ENCODE peak calls at places on chromosomes 11 and 22, in five cellular contexts. One of them, this sample, is unnamed.

GRCh38 chr11:32438346-32438882 is 3.1 kb upstream of the WT1 start:
- DNase-seq in GM12878: no peak
- DNase-seq in WTC11: no peak
- DNase-seq in K562: no peak
- DNase-seq in HepG2: no peak
- DNase-seq in this sample: no peak

GRCh38 chr11:122772945-122773344 is 65.4 kb upstream of the CRTAM start:
- DNase-seq in WTC11: no peak
- DNase-seq in K562: no peak
- DNase-seq in HepG2: no peak
- DNase-seq in GM12878: no peak
- DNase-seq in this sample: peak

GRCh38 chr11:1219836-1220810 is 2.7 kb upstream of the MUC5B start:
- DNase-seq in K562: no peak
- DNase-seq in GM12878: no peak
- DNase-seq in WTC11: no peak
- DNase-seq in HepG2: peak
- DNase-seq in this sample: peak

GRCh38 chr22:32120603-32121002 is 38.5 kb downstream of the C22orf42 start:
- DNase-seq in GM12878: no peak
- DNase-seq in HepG2: no peak
- DNase-seq in K562: no peak
- DNase-seq in WTC11: no peak
- DNase-seq in this sample: no peak

GRCh38 chr11:103543456-103543855 is 434.2 kb downstream of the DYNC2H1 start:
- DNase-seq in WTC11: no peak
- DNase-seq in K562: no peak
- DNase-seq in HepG2: no peak
- DNase-seq in GM12878: no peak
- DNase-seq in this sample: no peak

GRCh38 chr22:20205964-20206708 is 55.3 kb upstream of the CCDC188 start:
- DNase-seq in K562: peak
- DNase-seq in HepG2: peak
- DNase-seq in GM12878: peak
- DNase-seq in WTC11: no peak
- DNase-seq in this sample: peak

GRCh38 chr11:64674774-64675173 is 48.2 kb downstream of the NRXN2 start:
- DNase-seq in WTC11: no peak
- DNase-seq in K562: no peak
- DNase-seq in HepG2: no peak
- DNase-seq in GM12878: peak
- DNase-seq in this sample: no peak

GRCh38 chr22:25950101-25950500 is 208.1 kb downstream of the MYO18B start:
- DNase-seq in WTC11: no peak
- DNase-seq in GM12878: peak
- DNase-seq in K562: no peak
- DNase-seq in HepG2: no peak
- DNase-seq in this sample: no peak

GRCh38 chr22:25161916-25162530 is 37.6 kb upstream of the CRYBB3 start:
- DNase-seq in GM12878: no peak
- DNase-seq in K562: no peak
- DNase-seq in WTC11: no peak
- DNase-seq in HepG2: no peak
- DNase-seq in this sample: no peak

GRCh38 chr11:76232026-76232665 is 25.8 kb upstream of the WNT11 start:
- DNase-seq in HepG2: no peak
- DNase-seq in GM12878: peak
- DNase-seq in K562: no peak
- DNase-seq in WTC11: no peak
- DNase-seq in this sample: no peak

GRCh38 chr11:112852141-112852853 is 108.9 kb upstream of the NCAM1 start:
- DNase-seq in K562: no peak
- DNase-seq in GM12878: no peak
- DNase-seq in WTC11: no peak
- DNase-seq in HepG2: no peak
- DNase-seq in this sample: no peak

GRCh38 chr11:76620471-76620870 is 50.1 kb downstream of the LRRC32 start:
- DNase-seq in GM12878: no peak
- DNase-seq in K562: no peak
- DNase-seq in WTC11: no peak
- DNase-seq in HepG2: no peak
- DNase-seq in this sample: no peak

GRCh38 chr11:66559141-66559861 is 9.1 kb downstream of the CTSF start:
- DNase-seq in K562: peak
- DNase-seq in GM12878: no peak
- DNase-seq in WTC11: peak
- DNase-seq in HepG2: no peak
- DNase-seq in this sample: no peak

GRCh38 chr11:102244681-102245409 is 72.4 kb upstream of the BIRC3 start:
- DNase-seq in WTC11: no peak
- DNase-seq in K562: no peak
- DNase-seq in GM12878: no peak
- DNase-seq in HepG2: no peak
- DNase-seq in this sample: peak

GRCh38 chr11:209275-210121 is 2.0 kb downstream of the RIC8A start:
- DNase-seq in K562: no peak
- DNase-seq in WTC11: no peak
- DNase-seq in HepG2: no peak
- DNase-seq in GM12878: no peak
- DNase-seq in this sample: peak

GRCh38 chr22:36578619-36579018 is 49.7 kb upstream of the EIF3D start:
- DNase-seq in HepG2: no peak
- DNase-seq in K562: no peak
- DNase-seq in WTC11: no peak
- DNase-seq in GM12878: no peak
- DNase-seq in this sample: no peak

GRCh38 chr22:36765131-36765942 is 10.6 kb downstream of the IFT27 start:
- DNase-seq in WTC11: peak
- DNase-seq in HepG2: no peak
- DNase-seq in GM12878: no peak
- DNase-seq in K562: no peak
- DNase-seq in this sample: no peak

GRCh38 chr11:6855971-6856542 is 6.8 kb upstream of the OR10A2 start:
- DNase-seq in K562: no peak
- DNase-seq in WTC11: no peak
- DNase-seq in HepG2: no peak
- DNase-seq in GM12878: no peak
- DNase-seq in this sample: peak

GRCh38 chr11:128582496-128583366 is 4.6 kb downstream of the ETS1 start:
- DNase-seq in K562: no peak
- DNase-seq in GM12878: no peak
- DNase-seq in HepG2: no peak
- DNase-seq in WTC11: peak
- DNase-seq in this sample: peak

GRCh38 chr11:57111646-57112045 is 70.1 kb upstream of the LRRC55 start:
- DNase-seq in K562: no peak
- DNase-seq in HepG2: no peak
- DNase-seq in GM12878: no peak
- DNase-seq in WTC11: no peak
- DNase-seq in this sample: no peak

GRCh38 chr22:30246962-30247376 is 410 bp upstream of the LIF start:
- DNase-seq in K562: no peak
- DNase-seq in HepG2: no peak
- DNase-seq in WTC11: no peak
- DNase-seq in GM12878: no peak
- DNase-seq in this sample: no peak

GRCh38 chr11:24386551-24387404 is 110.1 kb upstream of the LUZP2 start:
- DNase-seq in K562: no peak
- DNase-seq in HepG2: peak
- DNase-seq in GM12878: no peak
- DNase-seq in WTC11: no peak
- DNase-seq in this sample: peak

GRCh38 chr11:14908214-14908880 is 16.3 kb upstream of the CYP2R1 start:
- DNase-seq in K562: peak
- DNase-seq in HepG2: peak
- DNase-seq in GM12878: no peak
- DNase-seq in WTC11: no peak
- DNase-seq in this sample: peak

GRCh38 chr11:93051181-93051580 is 81.7 kb downstream of the MTNR1B start:
- DNase-seq in GM12878: no peak
- DNase-seq in HepG2: no peak
- DNase-seq in K562: no peak
- DNase-seq in WTC11: no peak
- DNase-seq in this sample: no peak

GRCh38 chr11:65416341-65417185 is 6.0 kb upstream of the NEAT1 start:
- DNase-seq in K562: peak
- DNase-seq in WTC11: peak
- DNase-seq in GM12878: no peak
- DNase-seq in HepG2: peak
- DNase-seq in this sample: peak

GRCh38 chr11:69387409-69387885 is 93.5 kb downstream of the MYEOV start:
- DNase-seq in WTC11: no peak
- DNase-seq in GM12878: no peak
- DNase-seq in K562: no peak
- DNase-seq in HepG2: no peak
- DNase-seq in this sample: no peak

GRCh38 chr22:45602824-45603301 is 68.8 kb upstream of the ATXN10 start:
- DNase-seq in K562: peak
- DNase-seq in WTC11: peak
- DNase-seq in GM12878: no peak
- DNase-seq in HepG2: peak
- DNase-seq in this sample: no peak

GRCh38 chr11:92909214-92909613 is 60.2 kb upstream of the MTNR1B start:
- DNase-seq in WTC11: no peak
- DNase-seq in GM12878: no peak
- DNase-seq in HepG2: no peak
- DNase-seq in K562: no peak
- DNase-seq in this sample: no peak

DNA sequence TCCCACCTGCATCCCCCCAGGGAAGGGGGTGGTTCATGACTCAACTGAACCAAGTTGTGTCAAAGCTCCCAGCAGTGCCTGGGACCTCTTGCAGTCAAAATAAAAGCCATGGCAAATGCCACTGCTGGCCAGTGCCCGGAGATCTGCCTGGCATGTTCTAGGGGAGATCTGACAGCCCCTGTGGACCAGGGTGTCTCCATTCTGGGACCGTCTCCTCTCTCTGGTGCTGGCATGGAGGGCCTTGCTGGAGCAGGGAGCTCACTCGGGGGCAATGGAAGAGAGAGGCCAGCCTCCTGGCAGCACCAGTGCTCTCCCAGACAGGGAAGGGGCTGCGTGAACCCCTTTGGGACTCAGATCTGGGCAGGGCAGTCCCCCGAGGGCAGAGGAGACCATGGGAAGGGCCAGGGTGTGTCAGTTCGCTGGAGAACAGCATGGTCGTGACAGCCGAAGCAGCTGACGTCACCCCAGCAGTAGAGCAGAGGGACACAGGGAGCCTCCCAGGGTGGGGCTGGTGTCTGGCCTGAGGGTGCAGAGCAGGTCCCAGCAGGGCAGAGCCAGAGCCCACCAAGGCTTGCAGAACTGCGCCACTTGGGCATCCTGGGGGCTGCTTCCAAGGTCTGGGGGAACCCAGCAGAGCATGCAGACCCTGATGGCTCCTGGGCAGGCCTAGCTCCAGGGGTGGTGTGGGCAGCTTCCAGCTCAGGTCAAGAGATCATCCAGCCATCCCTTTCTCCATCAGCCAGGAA is 70.9 kb upstream of the KCNQ1OT1 start:
- DNase-seq in HepG2: no peak
- DNase-seq in GM12878: no peak
- DNase-seq in K562: no peak
- DNase-seq in WTC11: peak
- DNase-seq in this sample: no peak
- TF ChIP-seq ESRRA in HepG2: no peak
- TF ChIP-seq ESRRA in GM12878: no peak
- TF ChIP-seq ESRRA in K562: no peak
- TF ChIP-seq ESRRA in WTC11: no peak
- TF ChIP-seq ESRRA in this sample: no peak

GRCh38 chr22:38315801-38316339 is 1.4 kb downstream of the CSNK1E start:
- DNase-seq in HepG2: no peak
- DNase-seq in GM12878: no peak
- DNase-seq in K562: no peak
- DNase-seq in WTC11: no peak
- DNase-seq in this sample: no peak

GRCh38 chr22:38316340-38317236 is 645 bp downstream of the CSNK1E start:
- DNase-seq in K562: peak
- DNase-seq in WTC11: no peak
- DNase-seq in HepG2: no peak
- DNase-seq in GM12878: no peak
- DNase-seq in this sample: no peak

GRCh38 chr22:38318792-38319773 is 1.9 kb upstream of the CSNK1E start:
- DNase-seq in WTC11: peak
- DNase-seq in GM12878: no peak
- DNase-seq in HepG2: peak
- DNase-seq in K562: no peak
- DNase-seq in this sample: no peak

GRCh38 chr22:38317237-38317994 is at the start of gene CSNK1E:
- DNase-seq in GM12878: no peak
- DNase-seq in HepG2: no peak
- DNase-seq in K562: peak
- DNase-seq in WTC11: peak
- DNase-seq in this sample: peak

GRCh38 chr22:38317995-38318715 is 922 bp upstream of the CSNK1E start:
- DNase-seq in GM12878: no peak
- DNase-seq in WTC11: no peak
- DNase-seq in K562: peak
- DNase-seq in HepG2: peak
- DNase-seq in this sample: peak
- TF ChIP-seq ESRRA in GM12878: no peak
- TF ChIP-seq ESRRA in WTC11: no peak
- TF ChIP-seq ESRRA in K562: no peak
- TF ChIP-seq ESRRA in HepG2: no peak
- TF ChIP-seq ESRRA in this sample: no peak

DNA sequence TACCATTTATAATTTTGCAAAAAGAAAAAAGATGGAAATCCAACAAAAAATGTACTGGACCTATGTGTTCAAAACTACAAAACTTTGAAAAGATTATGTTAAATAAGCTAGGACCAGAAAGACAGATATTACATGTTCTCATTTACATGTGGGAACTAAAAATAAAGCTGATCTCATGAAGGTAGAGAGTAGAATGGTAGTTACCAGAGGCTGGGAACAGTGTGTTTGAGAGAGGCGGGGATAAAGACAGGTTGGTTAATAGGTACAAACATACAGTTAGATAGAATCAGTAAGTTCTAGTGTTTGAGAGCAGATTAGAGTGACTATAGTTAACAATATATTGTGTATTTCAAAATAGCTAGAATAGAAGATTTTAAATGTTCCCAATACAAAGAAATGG is 71.6 kb downstream of the USP47 start:
- DNase-seq in K562: no peak
- DNase-seq in WTC11: no peak
- DNase-seq in GM12878: no peak
- DNase-seq in HepG2: no peak
- DNase-seq in this sample: no peak
- TF ChIP-seq ESRRA in K562: no peak
- TF ChIP-seq ESRRA in WTC11: no peak
- TF ChIP-seq ESRRA in GM12878: no peak
- TF ChIP-seq ESRRA in HepG2: no peak
- TF ChIP-seq ESRRA in this sample: no peak

DNA sequence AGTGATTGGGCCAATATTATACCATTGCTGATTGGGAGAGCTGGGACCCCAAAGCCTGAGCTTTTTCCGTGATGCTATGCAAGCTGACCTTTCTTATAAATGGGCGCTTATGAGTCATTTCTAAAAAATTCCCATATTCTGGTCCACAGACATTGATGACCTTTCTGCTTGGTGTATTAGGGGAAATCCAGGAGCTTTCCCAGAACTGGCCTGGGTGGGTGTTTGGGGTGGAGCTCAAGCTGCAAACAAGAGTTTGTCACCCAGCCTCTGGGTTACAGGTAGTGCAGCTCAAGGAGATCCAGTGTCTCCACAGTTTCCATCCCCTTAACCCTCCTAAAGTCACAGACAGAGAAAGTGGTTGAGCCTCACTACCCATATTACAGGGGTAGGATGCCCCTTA is 67.7 kb downstream of the CCDC81 start:
- DNase-seq in HepG2: no peak
- DNase-seq in WTC11: no peak
- DNase-seq in K562: no peak
- DNase-seq in GM12878: no peak
- DNase-seq in this sample: peak
- TF ChIP-seq ESRRA in HepG2: no peak
- TF ChIP-seq ESRRA in WTC11: no peak
- TF ChIP-seq ESRRA in K562: no peak
- TF ChIP-seq ESRRA in GM12878: no peak
- TF ChIP-seq ESRRA in this sample: no peak